ENCODE peak calls at places on chromosomes 13 and 19, in seven cellular contexts. X is K562; I is A549; R is DMS53; F is lower leg skin; B is activated T-cell treated with anti-CD3 and anti-CD28 coated beads, Interleukin-2, amount 50 U/mL, for 72 hours; Y is Kasumi-1. Q is an unnamed sample.

GRCh38 chr19:5567360-5567970 is at the start of gene TINCR:
- DNase-seq in X (no peak), I (no peak), R (no peak), F (no peak), B (no peak), Y (no peak), Q (peak; percentile 82)

GRCh38 chr19:35124098-35125060 is 8.8 kb downstream of the FXYD3 start:
- DNase-seq in X (peak; percentile 99), I (peak; percentile 100), R (peak; percentile 96), F (peak; percentile 93), B (peak; percentile 90), Y (peak; percentile 51), Q (no peak)

GRCh38 chr19:5971714-5972354 is 6.1 kb downstream of the RANBP3 start:
- DNase-seq in X (no peak), I (no peak), R (no peak), F (no peak), B (no peak), Y (no peak), Q (no peak)

GRCh38 chr19:51327066-51327985 is 14.6 kb downstream of the VSIG10L start:
- DNase-seq in X (peak; percentile 95), I (peak; percentile 88), R (no peak), F (no peak), B (peak; percentile 78), Y (peak; percentile 8), Q (peak; percentile 38)

GRCh38 chr13:38868399-38868798 is 122.2 kb downstream of the STOML3 start:
- DNase-seq in X (no peak), I (no peak), R (no peak), F (no peak), B (no peak), Y (no peak), Q (no peak)

GRCh38 chr19:2902590-2903218 is 2.0 kb downstream of the ZNF57 start:
- DNase-seq in X (no peak), I (no peak), R (no peak), F (no peak), B (no peak), Y (no peak), Q (no peak)

GRCh38 chr19:28396259-28396940 is 816.6 kb downstream of the UQCRFS1 start:
- DNase-seq in X (peak; percentile 31), I (no peak), R (no peak), F (no peak), B (no peak), Y (no peak), Q (no peak)

GRCh38 chr19:35011091-35011689 is 11.1 kb downstream of the GRAMD1A start:
- DNase-seq in X (no peak), I (no peak), R (no peak), F (no peak), B (no peak), Y (no peak), Q (no peak)

GRCh38 chr13:21054313-21054712 is 7.1 kb downstream of the LATS2 start:
- DNase-seq in X (no peak), I (no peak), R (no peak), F (no peak), B (no peak), Y (no peak), Q (no peak)

GRCh38 chr19:47122359-47123335 is 8.0 kb upstream of the SAE1 start:
- DNase-seq in X (no peak), I (no peak), R (no peak), F (no peak), B (no peak), Y (no peak), Q (no peak)

GRCh38 chr19:42965204-42965603 is 28.2 kb upstream of the PSG7 start:
- DNase-seq in X (no peak), I (peak; percentile 4), R (no peak), F (no peak), B (no peak), Y (no peak), Q (no peak)

GRCh38 chr19:8079988-8080387 is 27.4 kb downstream of the CCL25 start:
- DNase-seq in X (no peak), I (no peak), R (no peak), F (no peak), B (no peak), Y (no peak), Q (no peak)

GRCh38 chr13:68257111-68257842 is 1027.1 kb upstream of the PCDH9 start:
- DNase-seq in X (no peak), I (no peak), R (no peak), F (no peak), B (no peak), Y (no peak), Q (no peak)

GRCh38 chr13:49694446-49694845 is 3.2 kb upstream of the EBPL start:
- DNase-seq in X (no peak), I (no peak), R (no peak), F (no peak), B (no peak), Y (no peak), Q (no peak)

GRCh38 chr19:51137812-51138425 is 4.2 kb upstream of the SIGLEC7 start:
- DNase-seq in X (no peak), I (no peak), R (no peak), F (no peak), B (no peak), Y (no peak), Q (no peak)

GRCh38 chr13:50131998-50132936 is 117.0 kb downstream of the KCNRG start:
- DNase-seq in X (no peak), I (no peak), R (no peak), F (no peak), B (peak; percentile 26), Y (no peak), Q (no peak)

GRCh38 chr13:43127827-43128226 is 104.4 kb downstream of the DNAJC15 start:
- DNase-seq in X (no peak), I (no peak), R (no peak), F (no peak), B (no peak), Y (peak; percentile 4), Q (no peak)

GRCh38 chr13:64556391-64556790 is 2673.7 kb downstream of the PCDH9 start:
- DNase-seq in X (no peak), I (no peak), R (no peak), F (no peak), B (no peak), Y (no peak), Q (no peak)

GRCh38 chr19:21430674-21431073 is 33.7 kb downstream of the ZNF493 start:
- DNase-seq in X (no peak), I (no peak), R (no peak), F (no peak), B (no peak), Y (no peak), Q (no peak)

GRCh38 chr13:21884299-21884878 is 213.5 kb downstream of the FGF9 start:
- DNase-seq in X (no peak), I (no peak), R (peak; percentile 95), F (no peak), B (no peak), Y (no peak), Q (no peak)

GRCh38 chr13:67077132-67077531 is 153.0 kb downstream of the PCDH9 start:
- DNase-seq in X (no peak), I (no peak), R (no peak), F (no peak), B (no peak), Y (no peak), Q (no peak)

GRCh38 chr13:44333950-44334675 is 39.5 kb upstream of the SERP2 start:
- DNase-seq in X (no peak), I (no peak), R (no peak), F (no peak), B (no peak), Y (no peak), Q (no peak)

GRCh38 chr13:46804391-46804815 is 7.4 kb upstream of the ESD start:
- DNase-seq in X (no peak), I (peak; percentile 14), R (no peak), F (no peak), B (no peak), Y (no peak), Q (no peak)

GRCh38 chr13:40057228-40057627 is 401.8 kb downstream of the COG6 start:
- DNase-seq in X (no peak), I (no peak), R (no peak), F (no peak), B (no peak), Y (no peak), Q (no peak)

GRCh38 chr19:2227415-2228156 is 8.5 kb downstream of the PLEKHJ1 start:
- DNase-seq in X (no peak), I (no peak), R (no peak), F (no peak), B (no peak), Y (no peak), Q (no peak)

GRCh38 chr19:4501691-4502090 is 16.6 kb downstream of the PLIN4 start:
- DNase-seq in X (no peak), I (no peak), R (no peak), F (no peak), B (no peak), Y (no peak), Q (no peak)

GRCh38 chr19:38913958-38914357 is 2.0 kb upstream of the CCER2 start:
- DNase-seq in X (no peak), I (no peak), R (no peak), F (no peak), B (no peak), Y (no peak), Q (no peak)

GRCh38 chr13:34853161-34853560 is 88.9 kb upstream of the NBEA start:
- DNase-seq in X (no peak), I (no peak), R (no peak), F (no peak), B (no peak), Y (no peak), Q (no peak)

GRCh38 chr19:12464769-12465725 is 19.6 kb downstream of the ZNF709 start:
- DNase-seq in X (no peak), I (no peak), R (peak; percentile 13), F (no peak), B (no peak), Y (no peak), Q (no peak)

GRCh38 chr13:46617885-46618284 is 64.9 kb downstream of the LRCH1 start:
- DNase-seq in X (no peak), I (no peak), R (no peak), F (no peak), B (no peak), Y (no peak), Q (no peak)

GRCh38 chr13:42574011-42574410 is at the start of gene TNFSF11:
- DNase-seq in X (no peak), I (no peak), R (peak; percentile 33), F (no peak), B (peak; percentile 15), Y (no peak), Q (peak; percentile 81)

GRCh38 chr13:22235285-22235949 is 564.5 kb downstream of the FGF9 start:
- DNase-seq in X (no peak), I (no peak), R (no peak), F (no peak), B (peak; percentile 3), Y (no peak), Q (no peak)

GRCh38 chr13:95403349-95404140 is 102.3 kb upstream of the ABCC4 start:
- DNase-seq in X (no peak), I (no peak), R (peak; percentile 55), F (no peak), B (peak; percentile 4), Y (no peak), Q (peak; percentile 36)

GRCh38 chr13:44434441-44435141 is 61.0 kb downstream of the SERP2 start:
- DNase-seq in X (no peak), I (no peak), R (no peak), F (no peak), B (no peak), Y (no peak), Q (no peak)

GRCh38 chr13:40394304-40394983 is 272.0 kb downstream of the FOXO1 start:
- DNase-seq in X (no peak), I (no peak), R (no peak), F (no peak), B (no peak), Y (no peak), Q (no peak)

GRCh38 chr13:103815619-103816018 is 749.4 kb upstream of the SLC10A2 start:
- DNase-seq in X (no peak), I (no peak), R (no peak), F (no peak), B (no peak), Y (no peak), Q (no peak)

GRCh38 chr13:91946498-91947070 is 548.2 kb downstream of the GPC5 start:
- DNase-seq in X (no peak), I (peak; percentile 1), R (peak; percentile 50), F (no peak), B (no peak), Y (peak; percentile 31), Q (no peak)

GRCh38 chr19:10219678-10220077 is 11.5 kb downstream of the S1PR2 start:
- DNase-seq in X (peak; percentile 51), I (no peak), R (peak; percentile 90), F (no peak), B (peak; percentile 31), Y (peak; percentile 48), Q (no peak)